ENCODE peak calls at places on chromosomes 13 and 19, in nine cellular contexts. O is GM12864, K is colonic mucosa, R is HFFc6, M is A549, B is tibial artery, Y is tibial nerve, X is ascending aorta, F is suprapubic skin. N is an unnamed sample.

GRCh38 chr19:29450306-29450705 is 75.5 kb upstream of the VSTM2B start:
- DNase-seq in O (no peak), K (no peak), R (no peak), M (no peak), B (no peak), Y (no peak), X (no peak), F (no peak), N (no peak)

GRCh38 chr13:79966502-79966901 is 374.4 kb downstream of the SPRY2 start:
- DNase-seq in O (no peak), K (no peak), R (no peak), M (no peak), B (no peak), Y (no peak), X (no peak), F (no peak), N (peak)

GRCh38 chr19:38932425-38933179 is 1.9 kb downstream of the MRPS12 start:
- DNase-seq in O (peak), K (no peak), R (no peak), M (peak), B (no peak), Y (no peak), X (no peak), F (no peak), N (peak)

GRCh38 chr13:26280295-26280694 is 26.4 kb downstream of the CDK8 start:
- DNase-seq in O (no peak), K (no peak), R (peak), M (no peak), B (no peak), Y (no peak), X (no peak), F (no peak), N (peak)

GRCh38 chr13:47175172-47175806 is 278.4 kb upstream of the HTR2A start:
- DNase-seq in O (no peak), K (no peak), R (peak), M (no peak), B (no peak), Y (no peak), X (no peak), F (no peak), N (peak)

GRCh38 chr19:13026478-13026999 is 31.3 kb downstream of the NFIX start:
- DNase-seq in O (no peak), K (peak), R (peak), M (no peak), B (peak), Y (no peak), X (no peak), F (no peak), N (peak)

GRCh38 chr13:39776439-39776838 is 121.0 kb downstream of the COG6 start:
- DNase-seq in O (no peak), K (no peak), R (peak), M (no peak), B (no peak), Y (no peak), X (no peak), F (no peak), N (peak)

GRCh38 chr19:1057185-1057857 is 9.6 kb upstream of the ARHGAP45 start:
- DNase-seq in O (no peak), K (no peak), R (peak), M (no peak), B (no peak), Y (no peak), X (no peak), F (no peak), N (peak)

GRCh38 chr19:31356587-31357314 is 7.5 kb upstream of the TSHZ3 start:
- DNase-seq in O (no peak), K (peak), R (no peak), M (no peak), B (no peak), Y (no peak), X (no peak), F (no peak), N (no peak)

GRCh38 chr19:41843371-41843770 is 1.1 kb downstream of the LYPD4 start:
- DNase-seq in O (no peak), K (no peak), R (no peak), M (no peak), B (peak), Y (no peak), X (no peak), F (no peak), N (no peak)

GRCh38 chr19:47891923-47892666 is 6.0 kb upstream of the SULT2A1 start:
- DNase-seq in O (no peak), K (no peak), R (peak), M (no peak), B (no peak), Y (no peak), X (no peak), F (no peak), N (peak)

DNA sequence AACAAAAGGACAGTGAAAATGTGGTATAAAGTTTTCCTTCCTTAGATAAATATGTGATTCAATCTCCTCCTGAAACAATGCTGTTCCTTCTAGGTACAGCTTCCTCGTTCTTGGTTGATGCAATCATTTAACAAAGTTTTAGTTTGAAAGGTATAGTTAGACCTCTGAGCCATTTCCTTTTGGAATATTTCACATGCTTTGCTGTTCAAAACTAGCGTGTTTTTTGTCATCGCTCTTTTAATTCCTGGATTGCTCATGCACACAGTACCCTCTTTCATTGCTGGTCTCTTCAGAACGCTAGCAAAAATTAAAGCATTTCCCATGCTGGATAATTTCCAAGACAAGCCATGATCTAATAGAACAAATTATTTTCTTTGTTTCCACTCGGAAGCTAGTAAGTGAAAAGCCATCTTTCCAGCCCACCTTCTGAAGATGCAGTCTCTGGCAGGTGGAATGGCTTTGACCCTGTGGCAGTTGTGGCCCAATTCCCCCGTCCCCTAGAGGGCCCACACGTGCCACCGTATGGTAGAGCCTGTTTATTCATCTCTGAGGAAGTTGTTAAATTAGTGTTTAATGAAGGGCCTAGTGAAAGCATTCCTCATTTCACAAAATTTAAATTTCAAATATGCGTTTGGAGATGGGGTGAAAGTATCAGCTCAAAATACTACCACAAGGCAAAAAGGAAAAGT is 1040.6 kb upstream of the SLC10A2 start:
- DNase-seq in O (no peak), K (no peak), R (no peak), M (no peak), B (no peak), Y (no peak), X (no peak), F (no peak), N (peak)
- TF ChIP-seq CTCF in O (no peak), K (no peak), R (no peak), M (no peak), B (no peak), Y (no peak), X (no peak), F (no peak), N (no peak)

DNA sequence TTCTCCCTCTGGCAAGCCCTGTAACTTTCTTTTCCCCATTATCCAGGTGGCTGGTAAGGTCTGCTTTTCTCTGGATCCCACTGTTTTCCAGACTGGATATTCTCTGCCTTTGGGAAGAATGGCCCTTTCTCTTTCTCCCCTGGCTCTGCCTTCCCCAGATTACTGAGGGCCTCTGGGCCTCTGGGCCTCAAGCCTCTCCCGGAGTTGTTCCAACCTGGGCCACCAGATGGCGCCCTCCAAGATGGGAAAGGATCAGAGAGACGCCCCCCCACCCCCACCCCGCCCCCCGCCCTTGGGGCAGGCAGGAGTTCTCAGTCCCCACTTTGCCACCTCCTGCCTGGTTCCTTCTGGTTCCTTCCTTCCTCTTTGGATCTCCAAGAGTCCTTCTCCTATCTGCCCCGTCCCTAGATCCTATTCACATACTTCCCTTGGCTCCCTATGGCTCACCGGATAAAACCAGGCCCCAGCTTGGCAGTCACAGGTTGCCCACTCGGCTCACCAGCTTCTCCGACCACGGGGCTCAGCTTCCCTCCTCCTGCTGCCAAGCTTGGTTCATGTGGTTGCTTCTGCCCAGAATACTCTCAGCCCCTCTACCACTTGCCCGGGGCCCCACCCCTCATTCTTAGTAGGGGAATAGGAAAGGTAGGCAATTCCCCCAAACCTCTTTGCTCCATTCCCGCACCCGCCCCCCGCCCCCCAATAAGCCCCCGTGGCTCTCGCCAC is 13.0 kb downstream of the EPS8L1 start:
- DNase-seq in O (no peak), K (peak), R (peak), M (peak), B (no peak), Y (peak), X (peak), F (peak), N (peak)
- TF ChIP-seq CTCF in O (peak), K (peak), R (peak), M (peak), B (peak), Y (peak), X (peak), F (peak), N (peak)

GRCh38 chr19:46101293-46101692 is 23.2 kb downstream of the IGFL3 start:
- DNase-seq in O (no peak), K (no peak), R (no peak), M (no peak), B (no peak), Y (no peak), X (no peak), F (no peak), N (no peak)
- TF ChIP-seq CTCF in O (no peak), K (no peak), R (no peak), M (no peak), B (no peak), Y (no peak), X (no peak), F (no peak), N (no peak)

GRCh38 chr13:40789275-40790231 is at the start of gene SLC25A15:
- DNase-seq in O (no peak), K (peak), R (peak), M (peak), B (peak), Y (no peak), X (peak), F (peak), N (peak)

GRCh38 chr13:40790232-40790631 is 821 bp downstream of the SLC25A15 start:
- DNase-seq in O (no peak), K (no peak), R (no peak), M (peak), B (no peak), Y (no peak), X (no peak), F (no peak), N (no peak)

GRCh38 chr13:40794414-40795368 is 5.3 kb downstream of the SLC25A15 start:
- DNase-seq in O (no peak), K (no peak), R (no peak), M (no peak), B (no peak), Y (no peak), X (no peak), F (no peak), N (no peak)

GRCh38 chr13:40793339-40793738 is 3.9 kb downstream of the SLC25A15 start:
- DNase-seq in O (no peak), K (no peak), R (no peak), M (no peak), B (no peak), Y (no peak), X (no peak), F (no peak), N (no peak)

GRCh38 chr13:40792284-40793051 is 3.1 kb downstream of the SLC25A15 start:
- DNase-seq in O (no peak), K (no peak), R (no peak), M (no peak), B (peak), Y (no peak), X (no peak), F (no peak), N (no peak)
- TF ChIP-seq CTCF in O (no peak), K (no peak), R (no peak), M (no peak), B (no peak), Y (no peak), X (no peak), F (no peak), N (no peak)

GRCh38 chr19:8265872-8266271 is 42.3 kb downstream of the CD320 start:
- DNase-seq in O (no peak), K (no peak), R (no peak), M (no peak), B (peak), Y (peak), X (no peak), F (no peak), N (no peak)
- TF ChIP-seq CTCF in O (no peak), K (no peak), R (no peak), M (no peak), B (no peak), Y (no peak), X (no peak), F (no peak), N (no peak)

DNA sequence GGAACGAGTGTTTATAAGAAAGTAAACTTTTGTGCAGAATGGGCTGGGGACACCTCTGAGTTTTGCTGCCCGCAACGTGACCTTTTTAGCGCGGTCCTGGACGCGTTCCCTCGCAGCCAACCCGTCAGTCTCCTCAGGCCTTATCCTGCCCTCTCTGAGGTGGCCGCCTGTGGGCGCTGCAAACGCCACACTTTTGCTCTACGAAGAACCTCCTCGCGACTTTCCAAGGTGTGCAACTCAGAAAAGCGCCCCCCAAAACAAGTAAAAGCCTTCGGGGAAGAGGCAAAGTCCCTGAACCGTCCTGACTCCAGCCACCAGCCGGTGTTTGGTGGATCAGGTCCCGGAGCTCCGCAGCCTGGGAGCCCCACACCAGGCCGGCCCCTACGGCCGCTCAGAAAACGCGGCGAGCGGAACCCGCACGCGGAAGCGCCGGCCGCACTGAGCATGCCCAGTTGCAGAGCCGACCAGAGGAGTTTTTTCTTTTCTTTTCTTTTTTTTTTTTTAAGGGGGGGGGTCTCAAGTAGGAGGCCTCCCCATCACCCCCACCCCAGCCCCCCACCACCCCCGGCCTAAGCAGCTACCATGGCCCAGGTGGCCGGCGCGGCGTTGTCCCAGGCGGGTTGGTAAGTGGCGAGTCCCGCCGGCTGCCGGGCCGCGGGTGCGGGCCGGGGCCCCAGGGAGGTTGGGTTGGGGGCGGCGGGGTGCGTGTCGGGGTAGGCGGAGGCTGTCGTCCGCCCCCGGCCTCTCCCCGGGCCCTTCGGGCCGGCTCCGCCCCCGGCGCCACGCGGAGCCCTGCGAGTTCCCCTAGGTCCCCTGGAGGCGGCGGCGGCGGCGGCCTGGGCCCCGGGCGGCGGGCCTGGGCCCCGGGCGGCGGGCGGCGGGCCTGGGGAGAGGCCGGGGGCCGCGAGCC is at the start of gene TDRD3:
- DNase-seq in O (peak), K (peak), R (peak), M (peak), B (peak), Y (peak), X (peak), F (peak), N (peak)
- TF ChIP-seq CTCF in O (peak), K (peak), R (peak), M (peak), B (peak), Y (peak), X (peak), F (peak), N (peak)

DNA sequence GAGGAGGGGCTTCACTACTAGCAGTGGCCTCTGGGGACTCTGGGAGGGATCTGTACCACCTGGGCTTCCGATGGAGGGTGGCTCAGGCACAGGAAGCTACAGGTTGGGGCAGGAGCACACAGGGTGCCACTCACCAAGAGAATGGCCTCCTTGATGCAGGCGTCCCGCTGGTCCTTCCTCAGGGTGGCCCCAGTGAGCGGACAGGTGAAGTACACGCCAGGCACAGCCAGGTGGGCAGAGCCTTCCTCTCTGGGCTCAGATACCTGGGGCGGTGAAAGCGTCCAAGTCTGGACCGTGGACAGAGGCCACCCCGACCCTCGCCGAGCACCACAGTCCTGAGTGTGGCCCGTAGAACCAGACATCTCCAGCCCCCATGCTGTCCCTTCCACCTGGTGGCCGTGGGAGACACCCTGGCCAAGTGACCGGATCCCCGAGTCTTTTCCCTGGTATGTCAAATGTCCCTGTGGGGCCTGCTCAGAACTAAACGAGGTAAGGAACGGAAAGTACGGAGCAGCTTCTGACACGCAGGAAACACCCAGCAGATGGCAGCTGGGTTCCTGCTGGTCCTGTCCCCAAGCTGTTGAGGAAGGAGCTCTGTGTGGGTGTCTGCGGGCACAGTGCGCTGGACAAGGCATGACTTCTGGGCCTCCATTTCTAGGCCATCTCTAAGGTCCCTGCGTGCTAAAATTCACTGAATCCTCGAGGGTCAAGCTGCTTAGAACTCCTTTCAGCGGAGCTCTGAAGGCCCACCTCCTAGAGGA is 5.2 kb downstream of the UBXN6 start:
- DNase-seq in O (no peak), K (no peak), R (no peak), M (no peak), B (no peak), Y (no peak), X (no peak), F (no peak), N (no peak)
- TF ChIP-seq CTCF in O (no peak), K (no peak), R (no peak), M (no peak), B (no peak), Y (no peak), X (no peak), F (no peak), N (no peak)

GRCh38 chr13:50989476-50989875 is 79.9 kb downstream of the RNASEH2B start:
- DNase-seq in O (no peak), K (no peak), R (no peak), M (no peak), B (no peak), Y (peak), X (no peak), F (no peak), N (no peak)
- TF ChIP-seq CTCF in O (no peak), K (no peak), R (peak), M (no peak), B (peak), Y (no peak), X (peak), F (no peak), N (no peak)

DNA sequence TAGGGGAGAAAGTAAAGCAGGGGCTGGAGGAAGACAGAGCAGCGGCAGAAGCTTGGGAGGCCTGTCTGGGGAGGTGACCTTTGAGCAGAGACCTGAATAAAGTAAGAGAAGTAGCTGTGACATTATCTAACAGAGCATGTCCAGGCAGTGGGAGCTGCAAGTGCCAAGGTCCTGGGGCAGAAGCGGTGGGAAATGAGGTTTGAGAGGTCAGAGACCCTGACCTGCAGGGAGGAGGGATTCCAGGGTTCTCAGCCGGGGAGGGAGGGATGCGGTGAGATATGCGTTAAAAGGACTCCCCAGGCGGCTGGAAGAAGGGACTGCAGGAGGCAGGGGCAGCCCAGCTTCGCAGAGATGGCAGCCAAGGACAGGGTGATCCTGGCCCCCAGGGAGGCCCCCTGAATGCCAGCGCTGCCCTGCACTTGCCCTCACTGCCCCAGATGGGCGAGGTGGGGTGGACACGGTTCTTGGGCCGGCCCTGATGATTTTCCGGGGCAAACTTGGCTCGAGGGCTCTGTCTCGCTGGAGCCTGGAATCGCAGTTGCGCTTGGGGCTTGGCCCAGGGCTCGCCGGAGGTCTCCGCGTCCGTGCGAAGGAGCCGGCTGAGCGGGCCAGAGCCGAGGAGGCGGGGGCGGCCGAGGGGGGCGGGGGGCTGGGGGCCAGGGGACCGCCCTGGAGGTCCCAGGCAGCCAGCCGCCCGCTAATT is 3.2 kb downstream of the CRLF1 start:
- DNase-seq in O (no peak), K (no peak), R (no peak), M (no peak), B (peak), Y (no peak), X (no peak), F (no peak), N (no peak)
- TF ChIP-seq CTCF in O (peak), K (no peak), R (peak), M (peak), B (peak), Y (no peak), X (peak), F (no peak), N (no peak)